ENCODE peak calls at places on chromosomes 4 and X, in seven cellular contexts. Z, N, K, M, W, V and J are unnamed samples.
A peak's percentile ranks its signal among the peaks of the same experiment; 100 is the strongest.

GRCh38 chrX:71990518-71990917 is 79.9 kb downstream of the NHSL2 start:
- DNase-seq in W (no peak), Z (no peak), K (no peak), V (no peak), N (no peak), M (no peak), J (no peak)

GRCh38 chrX:155094468-155095061 is 23.3 kb downstream of the BRCC3 start:
- DNase-seq in N (peak; percentile 20), W (no peak), K (peak; percentile 57), M (no peak), V (peak; percentile 47), Z (no peak), J (peak; percentile 27)

GRCh38 chr4:33357121-33357520 is 2637.0 kb downstream of the PCDH7 start:
- DNase-seq in N (no peak), Z (no peak), W (no peak), M (no peak), V (no peak), K (no peak), J (no peak)

GRCh38 chr4:36041340-36041739 is 203.0 kb downstream of the ARAP2 start:
- DNase-seq in V (no peak), M (no peak), N (no peak), Z (no peak), K (no peak), W (no peak), J (no peak)

GRCh38 chr4:54556587-54556986 is 101.2 kb upstream of the KIT start:
- DNase-seq in W (no peak), M (no peak), N (no peak), K (no peak), V (no peak), Z (no peak), J (no peak)

GRCh38 chr4:107120661-107121060 is 84.5 kb upstream of the DKK2 start:
- DNase-seq in V (no peak), M (no peak), Z (no peak), K (no peak), W (no peak), N (no peak), J (peak; percentile 70)

GRCh38 chr4:52982246-52982950 is 120.3 kb downstream of the RASL11B start:
- DNase-seq in K (peak; percentile 51), N (peak; percentile 32), W (peak; percentile 28), V (peak; percentile 31), Z (no peak), M (no peak), J (peak; percentile 74)

GRCh38 chr4:54683616-54684346 is 26.0 kb downstream of the KIT start:
- DNase-seq in W (peak; percentile 37), N (peak; percentile 13), M (no peak), K (no peak), V (peak; percentile 34), Z (no peak), J (peak; percentile 39)

GRCh38 chr4:176498857-176499256 is 179.1 kb downstream of the SPCS3 start:
- DNase-seq in N (no peak), V (no peak), W (no peak), Z (no peak), M (no peak), K (no peak), J (peak; percentile 60)

GRCh38 chrX:45845142-45845541 is 644.5 kb upstream of the DIPK2B start:
- DNase-seq in Z (no peak), W (no peak), N (no peak), K (no peak), V (no peak), M (no peak), J (no peak)

GRCh38 chrX:45843518-45843917 is 642.8 kb upstream of the DIPK2B start:
- DNase-seq in Z (no peak), V (no peak), K (no peak), M (no peak), N (no peak), W (no peak), J (peak; percentile 22)

GRCh38 chrX:45840411-45840950 is 639.8 kb upstream of the DIPK2B start:
- DNase-seq in V (no peak), W (no peak), K (no peak), Z (no peak), M (no peak), N (no peak), J (peak; percentile 0)

GRCh38 chrX:45842207-45842900 is 641.7 kb upstream of the DIPK2B start:
- DNase-seq in Z (no peak), N (no peak), W (no peak), K (no peak), V (no peak), M (no peak), J (peak; percentile 5)

GRCh38 chrX:45842916-45843315 is 642.2 kb upstream of the DIPK2B start:
- DNase-seq in M (no peak), N (no peak), Z (no peak), W (no peak), K (no peak), V (no peak), J (peak; percentile 1)
- TF ChIP-seq MAX in M (no peak), N (no peak), Z (no peak), W (no peak), K (no peak), V (no peak), J (no peak)

GRCh38 chrX:95484781-95485180 is 1199.9 kb upstream of the DIAPH2 start:
- DNase-seq in N (no peak), W (no peak), Z (no peak), K (no peak), V (no peak), M (no peak), J (no peak)
- H4K20me1 ChIP-seq in N (no peaks in the 10 kb centered on the region), W (no peaks in the 10 kb centered on the region), Z (no peaks in the 10 kb centered on the region), K (no peaks in the 10 kb centered on the region), V (no peaks in the 10 kb centered on the region), M (no peaks in the 10 kb centered on the region), J (no peaks in the 10 kb centered on the region)

DNA sequence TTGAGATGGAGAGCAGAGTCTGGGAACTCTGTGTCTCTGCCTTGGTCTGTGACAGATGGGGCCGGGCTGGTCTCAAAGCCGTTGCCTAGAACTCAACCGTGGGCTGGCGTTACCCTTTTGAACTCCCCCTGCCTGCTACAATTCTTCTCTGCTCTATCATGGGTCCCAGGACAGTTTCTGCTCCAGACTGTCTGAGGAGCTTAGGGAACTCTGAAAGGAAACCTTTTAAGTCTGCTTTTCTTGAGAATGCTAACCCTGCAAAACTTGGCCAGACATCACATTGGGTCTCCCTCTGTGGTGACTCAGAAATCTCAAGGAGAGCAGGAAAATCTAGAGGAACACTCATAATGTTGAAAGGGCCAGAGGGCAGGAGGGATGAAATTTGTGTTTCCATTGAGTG is 240.6 kb downstream of the CBR4 start:
- DNase-seq in W (no peak), N (no peak), Z (no peak), K (no peak), M (no peak), V (no peak), J (peak; percentile 72)
- TF ChIP-seq MAX in W (no peak), N (no peak), Z (no peak), K (no peak), M (no peak), V (no peak), J (no peak)

GRCh38 chr4:38004062-38004461 is 43.9 kb downstream of the PTTG2 start:
- DNase-seq in Z (no peak), W (no peak), V (no peak), N (no peak), K (no peak), M (no peak), J (no peak)
- H4K20me1 ChIP-seq in Z (no peaks in the 10 kb centered on the region), W (no peaks in the 10 kb centered on the region), V (peaks cover 9% of the 10 kb centered on the region), N (no peaks in the 10 kb centered on the region), K (no peaks in the 10 kb centered on the region), M (no peaks in the 10 kb centered on the region), J (no peaks in the 10 kb centered on the region)

GRCh38 chrX:47645530-47645929 is 4.8 kb downstream of the ELK1 start:
- DNase-seq in N (no peak), K (no peak), Z (no peak), V (no peak), W (no peak), M (no peak), J (no peak)
- TF ChIP-seq MAX in N (no peak), K (no peak), Z (no peak), V (no peak), W (no peak), M (no peak), J (no peak)

DNA sequence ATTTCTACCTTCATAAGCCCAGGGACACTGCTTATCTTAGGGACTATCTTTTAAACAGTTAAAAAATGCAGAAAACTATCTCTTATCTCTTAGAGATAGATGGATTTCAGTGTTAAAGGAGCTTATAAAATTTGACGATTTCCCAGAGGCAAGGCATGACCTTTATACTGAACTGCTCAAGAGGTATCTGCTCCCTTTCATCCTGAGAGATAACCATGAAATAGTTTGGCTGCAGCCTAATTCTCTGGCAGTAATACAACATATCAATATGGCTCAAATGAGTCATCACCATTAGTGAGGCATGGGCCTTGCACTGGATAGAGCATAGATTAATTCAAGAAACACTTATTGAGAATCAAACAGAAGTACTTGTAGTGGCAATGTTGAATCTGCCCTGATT is 348.2 kb upstream of the GRIA3 start:
- DNase-seq in Z (no peak), V (no peak), K (no peak), N (no peak), M (no peak), W (no peak), J (no peak)
- H4K20me1 ChIP-seq in Z (no peaks in the 10 kb centered on the region), V (no peaks in the 10 kb centered on the region), K (no peaks in the 10 kb centered on the region), N (no peaks in the 10 kb centered on the region), M (no peaks in the 10 kb centered on the region), W (no peaks in the 10 kb centered on the region), J (no peaks in the 10 kb centered on the region)